ENCODE peak calls at places on chromosome 22, in nine cellular contexts. One of them, this sample, is unnamed. For H3K4me1, the result is how much of the 10 kb centered on the place peaks cover.

GRCh38 chr22:41976961-41977566 is 7.8 kb downstream of the SEPTIN3 start:
- DNase-seq in right cardiac atrium: no peak
- DNase-seq in psoas muscle: no peak
- DNase-seq in PC-3: no peak
- DNase-seq in stomach: no peak
- DNase-seq in mammary epithelial cell: no peak
- DNase-seq in A549: no peak
- DNase-seq in transverse colon: no peak
- DNase-seq in HCT116: no peak
- DNase-seq in this sample: no peak

GRCh38 chr22:40043086-40043485 is 48.3 kb downstream of the FAM83F start:
- DNase-seq in HCT116: no peak
- DNase-seq in stomach: no peak
- DNase-seq in right cardiac atrium: no peak
- DNase-seq in PC-3: peak
- DNase-seq in mammary epithelial cell: peak
- DNase-seq in A549: no peak
- DNase-seq in transverse colon: peak
- DNase-seq in psoas muscle: peak
- DNase-seq in this sample: no peak

GRCh38 chr22:32788884-32789624 is 12.5 kb upstream of the TIMP3 start:
- DNase-seq in right cardiac atrium: peak
- DNase-seq in A549: no peak
- DNase-seq in psoas muscle: no peak
- DNase-seq in stomach: no peak
- DNase-seq in HCT116: no peak
- DNase-seq in PC-3: no peak
- DNase-seq in transverse colon: no peak
- DNase-seq in mammary epithelial cell: no peak
- DNase-seq in this sample: no peak

GRCh38 chr22:21646608-21647590 is 4.8 kb downstream of the SDF2L1 start:
- DNase-seq in right cardiac atrium: peak
- DNase-seq in PC-3: peak
- DNase-seq in transverse colon: peak
- DNase-seq in mammary epithelial cell: peak
- DNase-seq in A549: peak
- DNase-seq in psoas muscle: peak
- DNase-seq in stomach: peak
- DNase-seq in HCT116: peak
- DNase-seq in this sample: no peak

GRCh38 chr22:17268501-17269223 is 49.4 kb upstream of the ADA2 start:
- DNase-seq in transverse colon: no peak
- DNase-seq in psoas muscle: no peak
- DNase-seq in right cardiac atrium: no peak
- DNase-seq in PC-3: no peak
- DNase-seq in A549: no peak
- DNase-seq in stomach: no peak
- DNase-seq in HCT116: no peak
- DNase-seq in mammary epithelial cell: no peak
- DNase-seq in this sample: no peak

GRCh38 chr22:38974826-38975175 is 7.3 kb upstream of the APOBEC3B start:
- DNase-seq in right cardiac atrium: no peak
- DNase-seq in PC-3: no peak
- DNase-seq in transverse colon: no peak
- DNase-seq in psoas muscle: no peak
- DNase-seq in mammary epithelial cell: no peak
- DNase-seq in stomach: no peak
- DNase-seq in HCT116: no peak
- DNase-seq in A549: no peak
- DNase-seq in this sample: no peak

GRCh38 chr22:45769569-45770210 is 98.1 kb downstream of the ATXN10 start:
- DNase-seq in PC-3: no peak
- DNase-seq in A549: no peak
- DNase-seq in mammary epithelial cell: no peak
- DNase-seq in transverse colon: no peak
- DNase-seq in stomach: no peak
- DNase-seq in HCT116: no peak
- DNase-seq in right cardiac atrium: no peak
- DNase-seq in psoas muscle: peak
- DNase-seq in this sample: no peak

GRCh38 chr22:46129390-46130041 is 20.8 kb upstream of the PPARA start:
- DNase-seq in PC-3: no peak
- DNase-seq in mammary epithelial cell: no peak
- DNase-seq in transverse colon: peak
- DNase-seq in A549: no peak
- DNase-seq in stomach: no peak
- DNase-seq in HCT116: no peak
- DNase-seq in psoas muscle: peak
- DNase-seq in right cardiac atrium: peak
- DNase-seq in this sample: no peak

GRCh38 chr22:47206819-47207218 is 444.4 kb downstream of the TBC1D22A start:
- DNase-seq in A549: no peak
- DNase-seq in mammary epithelial cell: no peak
- DNase-seq in stomach: peak
- DNase-seq in right cardiac atrium: no peak
- DNase-seq in PC-3: no peak
- DNase-seq in HCT116: no peak
- DNase-seq in transverse colon: no peak
- DNase-seq in psoas muscle: no peak
- DNase-seq in this sample: no peak

GRCh38 chr22:30212363-30212995 is 34.1 kb downstream of the LIF start:
- DNase-seq in transverse colon: peak
- DNase-seq in mammary epithelial cell: peak
- DNase-seq in A549: peak
- DNase-seq in HCT116: peak
- DNase-seq in psoas muscle: peak
- DNase-seq in right cardiac atrium: peak
- DNase-seq in stomach: peak
- DNase-seq in PC-3: peak
- DNase-seq in this sample: peak

GRCh38 chr22:29061773-29062172 is at the start of gene C22orf31:
- DNase-seq in right cardiac atrium: no peak
- DNase-seq in stomach: no peak
- DNase-seq in psoas muscle: no peak
- DNase-seq in PC-3: no peak
- DNase-seq in A549: no peak
- DNase-seq in HCT116: no peak
- DNase-seq in transverse colon: no peak
- DNase-seq in mammary epithelial cell: no peak
- DNase-seq in this sample: no peak

GRCh38 chr22:35838849-35839646 is 121.4 kb downstream of the APOL5 start:
- DNase-seq in A549: peak
- DNase-seq in transverse colon: peak
- DNase-seq in PC-3: peak
- DNase-seq in mammary epithelial cell: peak
- DNase-seq in HCT116: peak
- DNase-seq in right cardiac atrium: no peak
- DNase-seq in psoas muscle: no peak
- DNase-seq in stomach: no peak
- DNase-seq in this sample: no peak

GRCh38 chr22:35633520-35633919 is 14.7 kb upstream of the APOL6 start:
- DNase-seq in PC-3: no peak
- DNase-seq in right cardiac atrium: no peak
- DNase-seq in HCT116: no peak
- DNase-seq in stomach: no peak
- DNase-seq in A549: no peak
- DNase-seq in psoas muscle: no peak
- DNase-seq in transverse colon: no peak
- DNase-seq in mammary epithelial cell: no peak
- DNase-seq in this sample: peak

GRCh38 chr22:29044657-29045176 is 16.9 kb downstream of the C22orf31 start:
- DNase-seq in HCT116: no peak
- DNase-seq in right cardiac atrium: peak
- DNase-seq in mammary epithelial cell: peak
- DNase-seq in PC-3: no peak
- DNase-seq in A549: no peak
- DNase-seq in transverse colon: no peak
- DNase-seq in stomach: no peak
- DNase-seq in psoas muscle: peak
- DNase-seq in this sample: no peak

GRCh38 chr22:23282516-23282915 is 102.2 kb downstream of the BCR start:
- DNase-seq in PC-3: no peak
- DNase-seq in A549: no peak
- DNase-seq in stomach: no peak
- DNase-seq in transverse colon: no peak
- DNase-seq in mammary epithelial cell: no peak
- DNase-seq in psoas muscle: no peak
- DNase-seq in right cardiac atrium: peak
- DNase-seq in HCT116: no peak
- DNase-seq in this sample: peak

GRCh38 chr22:23281053-23281405 is 100.7 kb downstream of the BCR start:
- DNase-seq in mammary epithelial cell: no peak
- DNase-seq in right cardiac atrium: peak
- DNase-seq in stomach: no peak
- DNase-seq in HCT116: no peak
- DNase-seq in PC-3: no peak
- DNase-seq in transverse colon: no peak
- DNase-seq in psoas muscle: no peak
- DNase-seq in A549: no peak
- DNase-seq in this sample: peak

GRCh38 chr22:23280356-23281052 is 100.2 kb downstream of the BCR start:
- DNase-seq in HCT116: no peak
- DNase-seq in psoas muscle: no peak
- DNase-seq in stomach: no peak
- DNase-seq in A549: no peak
- DNase-seq in transverse colon: no peak
- DNase-seq in mammary epithelial cell: no peak
- DNase-seq in PC-3: no peak
- DNase-seq in right cardiac atrium: peak
- DNase-seq in this sample: peak

GRCh38 chr22:23282089-23282501 is 101.8 kb downstream of the BCR start:
- DNase-seq in HCT116: peak
- DNase-seq in stomach: peak
- DNase-seq in A549: peak
- DNase-seq in psoas muscle: peak
- DNase-seq in mammary epithelial cell: peak
- DNase-seq in transverse colon: peak
- DNase-seq in PC-3: peak
- DNase-seq in right cardiac atrium: peak
- DNase-seq in this sample: peak

GRCh38 chr22:23281406-23282088 is 101.2 kb downstream of the BCR start:
- DNase-seq in stomach: peak
- DNase-seq in mammary epithelial cell: peak
- DNase-seq in psoas muscle: peak
- DNase-seq in HCT116: peak
- DNase-seq in A549: peak
- DNase-seq in right cardiac atrium: peak
- DNase-seq in PC-3: peak
- DNase-seq in transverse colon: peak
- DNase-seq in this sample: peak
- H3K4me1 ChIP-seq in stomach: under half
- H3K4me1 ChIP-seq in mammary epithelial cell: half or more
- H3K4me1 ChIP-seq in psoas muscle: under half
- H3K4me1 ChIP-seq in HCT116: under half
- H3K4me1 ChIP-seq in A549: under half
- H3K4me1 ChIP-seq in right cardiac atrium: under half
- H3K4me1 ChIP-seq in PC-3: under half
- H3K4me1 ChIP-seq in transverse colon: under half
- H3K4me1 ChIP-seq in this sample: under half

DNA sequence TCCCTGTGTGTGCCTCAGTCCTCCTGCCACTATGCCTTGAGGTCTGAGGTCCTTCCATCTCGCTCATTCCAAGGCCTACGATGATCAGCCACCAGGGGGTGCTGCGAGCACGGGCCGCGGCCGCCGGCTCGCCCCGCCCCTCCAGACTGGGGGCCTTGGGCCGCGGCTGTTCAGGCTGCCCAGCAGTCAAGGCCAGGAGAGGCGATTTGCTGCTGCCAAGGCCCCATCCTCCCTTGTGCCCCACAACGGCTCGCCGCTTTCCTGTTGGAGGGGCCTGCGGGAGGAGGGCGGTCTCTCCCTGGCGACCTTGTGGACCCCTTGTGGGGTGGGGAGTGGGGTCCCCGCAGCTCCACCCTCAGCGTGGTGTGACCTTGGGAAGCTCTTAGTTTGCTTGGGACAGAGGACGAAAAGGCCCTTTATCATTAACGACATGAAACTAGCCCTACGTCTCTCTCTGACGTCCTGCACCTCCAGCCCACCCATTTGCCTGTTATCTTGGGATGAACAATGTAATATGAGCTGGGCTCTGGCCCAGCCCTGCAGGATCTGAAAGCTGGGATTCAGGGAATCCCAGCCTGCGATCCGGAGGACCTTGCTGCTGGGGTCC is 5.4 kb upstream of the GALR3 start:
- DNase-seq in mammary epithelial cell: peak
- DNase-seq in A549: peak
- DNase-seq in PC-3: peak
- DNase-seq in stomach: peak
- DNase-seq in HCT116: no peak
- DNase-seq in right cardiac atrium: peak
- DNase-seq in psoas muscle: peak
- DNase-seq in transverse colon: peak
- DNase-seq in this sample: no peak
- H3K4me3 ChIP-seq in mammary epithelial cell: no peak
- H3K4me3 ChIP-seq in A549: peak
- H3K4me3 ChIP-seq in PC-3: no peak
- H3K4me3 ChIP-seq in stomach: peak
- H3K4me3 ChIP-seq in HCT116: no peak
- H3K4me3 ChIP-seq in right cardiac atrium: peak
- H3K4me3 ChIP-seq in psoas muscle: peak
- H3K4me3 ChIP-seq in transverse colon: peak
- H3K4me3 ChIP-seq in this sample: no peak

GRCh38 chr22:37310815-37311595 is 28.7 kb downstream of the CYTH4 start:
- DNase-seq in mammary epithelial cell: no peak
- DNase-seq in stomach: no peak
- DNase-seq in right cardiac atrium: peak
- DNase-seq in A549: no peak
- DNase-seq in PC-3: no peak
- DNase-seq in psoas muscle: peak
- DNase-seq in transverse colon: no peak
- DNase-seq in HCT116: no peak
- DNase-seq in this sample: no peak
- H3K4me1 ChIP-seq in mammary epithelial cell: half or more
- H3K4me1 ChIP-seq in stomach: under half
- H3K4me1 ChIP-seq in right cardiac atrium: under half
- H3K4me1 ChIP-seq in A549: under half
- H3K4me1 ChIP-seq in PC-3: under half
- H3K4me1 ChIP-seq in psoas muscle: under half
- H3K4me1 ChIP-seq in transverse colon: under half
- H3K4me1 ChIP-seq in HCT116: under half
- H3K4me1 ChIP-seq in this sample: under half

DNA sequence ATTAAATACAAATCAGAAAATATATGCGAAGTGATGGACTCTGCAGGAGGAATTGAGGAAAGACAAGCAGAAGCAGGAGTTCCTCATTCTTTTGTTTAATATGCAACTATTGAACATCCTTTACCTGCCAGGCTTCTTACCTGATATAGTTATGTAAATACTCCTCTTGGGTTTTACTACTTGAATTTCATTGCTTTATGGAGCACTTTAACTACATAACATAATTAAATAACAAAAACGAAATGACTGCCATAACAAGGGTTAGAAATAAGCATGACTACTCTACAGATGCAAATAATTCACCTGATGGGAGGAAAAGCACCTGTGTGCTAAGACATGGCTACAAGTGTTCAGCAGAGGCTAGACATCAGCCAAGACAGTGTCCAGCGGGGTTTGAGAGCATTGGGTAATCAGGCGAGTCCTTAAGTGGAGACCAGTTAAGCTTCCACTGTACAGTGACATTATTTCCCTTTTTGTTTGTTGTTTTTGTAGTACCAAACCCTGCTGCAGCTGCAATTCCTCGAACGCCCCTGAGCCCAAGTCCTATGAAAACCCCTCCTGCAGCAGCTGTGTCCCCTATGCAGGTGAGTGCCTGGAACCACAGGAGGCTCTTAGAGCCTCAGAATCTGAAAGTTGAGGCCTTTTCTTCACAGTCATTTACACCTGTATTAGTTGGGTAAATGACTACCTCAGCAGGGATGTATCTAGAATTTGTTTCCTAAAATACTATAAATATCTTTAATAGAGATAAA is 67.4 kb downstream of the SPECC1L start:
- DNase-seq in right cardiac atrium: no peak
- DNase-seq in PC-3: no peak
- DNase-seq in psoas muscle: no peak
- DNase-seq in HCT116: no peak
- DNase-seq in stomach: no peak
- DNase-seq in A549: no peak
- DNase-seq in transverse colon: no peak
- DNase-seq in mammary epithelial cell: no peak
- DNase-seq in this sample: no peak
- H3K4me3 ChIP-seq in right cardiac atrium: no peak
- H3K4me3 ChIP-seq in PC-3: no peak
- H3K4me3 ChIP-seq in psoas muscle: no peak
- H3K4me3 ChIP-seq in HCT116: no peak
- H3K4me3 ChIP-seq in stomach: no peak
- H3K4me3 ChIP-seq in A549: no peak
- H3K4me3 ChIP-seq in transverse colon: no peak
- H3K4me3 ChIP-seq in mammary epithelial cell: no peak
- H3K4me3 ChIP-seq in this sample: no peak

This sample was measured in RWPE2.